ENCODE peak calls at places on chromosomes 13 and 19, in seven cellular contexts. One of them, this sample, is unnamed.

GRCh38 chr19:3612901-3613741 is 6.4 kb upstream of the TBXA2R start:
- DNase-seq in H1: peak; percentile 34
- DNase-seq in H9: peak; percentile 88
- DNase-seq in trophoblast cell: no peak
- DNase-seq in mesenchymal stem cell: no peak
- DNase-seq in mesendoderm: peak; percentile 49
- DNase-seq in neuronal stem cell: no peak
- DNase-seq in this sample: no peak

GRCh38 chr19:3898426-3898825 is 17.9 kb downstream of the ATCAY start:
- DNase-seq in H1: no peak
- DNase-seq in trophoblast cell: no peak
- DNase-seq in H9: no peak
- DNase-seq in neuronal stem cell: no peak
- DNase-seq in mesenchymal stem cell: no peak
- DNase-seq in mesendoderm: no peak
- DNase-seq in this sample: no peak

GRCh38 chr13:108924154-108924940 is 294.9 kb downstream of the MYO16 start:
- DNase-seq in mesendoderm: peak; percentile 51
- DNase-seq in H1: no peak
- DNase-seq in mesenchymal stem cell: peak; percentile 81
- DNase-seq in H9: no peak
- DNase-seq in trophoblast cell: no peak
- DNase-seq in neuronal stem cell: no peak
- DNase-seq in this sample: peak; percentile 84

GRCh38 chr13:49540552-49540951 is 44.8 kb downstream of the PHF11 start:
- DNase-seq in mesenchymal stem cell: peak; percentile 73
- DNase-seq in H1: no peak
- DNase-seq in trophoblast cell: no peak
- DNase-seq in neuronal stem cell: peak; percentile 35
- DNase-seq in H9: no peak
- DNase-seq in mesendoderm: peak; percentile 42
- DNase-seq in this sample: peak; percentile 62

GRCh38 chr13:44155422-44156293 is 218.0 kb upstream of the SERP2 start:
- DNase-seq in neuronal stem cell: no peak
- DNase-seq in trophoblast cell: no peak
- DNase-seq in mesendoderm: peak; percentile 59
- DNase-seq in mesenchymal stem cell: peak; percentile 43
- DNase-seq in H1: no peak
- DNase-seq in H9: peak; percentile 50
- DNase-seq in this sample: peak; percentile 45

GRCh38 chr13:113537205-113537604 is 46.7 kb upstream of the DCUN1D2 start:
- DNase-seq in H9: peak; percentile 14
- DNase-seq in trophoblast cell: no peak
- DNase-seq in neuronal stem cell: no peak
- DNase-seq in mesenchymal stem cell: no peak
- DNase-seq in H1: no peak
- DNase-seq in mesendoderm: no peak
- DNase-seq in this sample: no peak

GRCh38 chr13:30196025-30196424 is 111.3 kb downstream of the KATNAL1 start:
- DNase-seq in H1: peak; percentile 5
- DNase-seq in trophoblast cell: no peak
- DNase-seq in neuronal stem cell: peak; percentile 4
- DNase-seq in H9: peak; percentile 76
- DNase-seq in mesendoderm: peak; percentile 94
- DNase-seq in mesenchymal stem cell: peak; percentile 39
- DNase-seq in this sample: peak; percentile 41

GRCh38 chr19:10501971-10502523 is 1.1 kb downstream of the KEAP1 start:
- DNase-seq in mesenchymal stem cell: peak; percentile 59
- DNase-seq in neuronal stem cell: no peak
- DNase-seq in mesendoderm: peak; percentile 51
- DNase-seq in trophoblast cell: no peak
- DNase-seq in H9: peak; percentile 49
- DNase-seq in H1: no peak
- DNase-seq in this sample: peak; percentile 29

GRCh38 chr19:45972081-45972943 is 1.4 kb downstream of the NOVA2 start:
- DNase-seq in H1: no peak
- DNase-seq in H9: no peak
- DNase-seq in neuronal stem cell: no peak
- DNase-seq in trophoblast cell: no peak
- DNase-seq in mesendoderm: no peak
- DNase-seq in mesenchymal stem cell: no peak
- DNase-seq in this sample: no peak

GRCh38 chr19:13015361-13016231 is 20.3 kb downstream of the NFIX start:
- DNase-seq in trophoblast cell: no peak
- DNase-seq in mesenchymal stem cell: no peak
- DNase-seq in H1: no peak
- DNase-seq in H9: peak; percentile 69
- DNase-seq in mesendoderm: peak; percentile 34
- DNase-seq in neuronal stem cell: no peak
- DNase-seq in this sample: peak; percentile 33

GRCh38 chr19:18771328-18772242 is 19.5 kb downstream of the COMP start:
- DNase-seq in mesenchymal stem cell: no peak
- DNase-seq in mesendoderm: peak; percentile 54
- DNase-seq in H9: peak; percentile 62
- DNase-seq in H1: no peak
- DNase-seq in neuronal stem cell: no peak
- DNase-seq in trophoblast cell: no peak
- DNase-seq in this sample: no peak

GRCh38 chr19:11304936-11305335 is 9.0 kb downstream of the TSPAN16 start:
- DNase-seq in H1: no peak
- DNase-seq in neuronal stem cell: no peak
- DNase-seq in mesendoderm: no peak
- DNase-seq in trophoblast cell: no peak
- DNase-seq in H9: no peak
- DNase-seq in mesenchymal stem cell: no peak
- DNase-seq in this sample: no peak

GRCh38 chr13:80707000-80707983 is 366.4 kb upstream of the SPRY2 start:
- DNase-seq in mesendoderm: no peak
- DNase-seq in trophoblast cell: no peak
- DNase-seq in mesenchymal stem cell: no peak
- DNase-seq in H1: no peak
- DNase-seq in neuronal stem cell: no peak
- DNase-seq in H9: no peak
- DNase-seq in this sample: no peak

GRCh38 chr13:99916366-99917103 is 55.0 kb downstream of the ZIC5 start:
- DNase-seq in mesendoderm: peak; percentile 84
- DNase-seq in H1: no peak
- DNase-seq in H9: no peak
- DNase-seq in trophoblast cell: peak; percentile 33
- DNase-seq in mesenchymal stem cell: peak; percentile 72
- DNase-seq in neuronal stem cell: no peak
- DNase-seq in this sample: peak; percentile 71

GRCh38 chr13:44221657-44222056 is 152.0 kb upstream of the SERP2 start:
- DNase-seq in trophoblast cell: no peak
- DNase-seq in H1: no peak
- DNase-seq in mesendoderm: no peak
- DNase-seq in H9: no peak
- DNase-seq in mesenchymal stem cell: no peak
- DNase-seq in neuronal stem cell: no peak
- DNase-seq in this sample: no peak

GRCh38 chr19:47598407-47599349 is 10.3 kb upstream of the BICRA start:
- DNase-seq in mesenchymal stem cell: peak; percentile 97
- DNase-seq in trophoblast cell: peak; percentile 75
- DNase-seq in H1: peak; percentile 86
- DNase-seq in H9: peak; percentile 78
- DNase-seq in neuronal stem cell: peak; percentile 49
- DNase-seq in mesendoderm: peak; percentile 97
- DNase-seq in this sample: peak; percentile 96

GRCh38 chr13:46211116-46211515 is 612 bp upstream of the LRRC63 start:
- DNase-seq in H1: no peak
- DNase-seq in H9: no peak
- DNase-seq in trophoblast cell: no peak
- DNase-seq in mesenchymal stem cell: peak; percentile 25
- DNase-seq in neuronal stem cell: no peak
- DNase-seq in mesendoderm: peak; percentile 8
- DNase-seq in this sample: no peak

GRCh38 chr19:5990289-5990797 is 12.4 kb upstream of the RANBP3 start:
- DNase-seq in mesenchymal stem cell: no peak
- DNase-seq in H9: peak; percentile 84
- DNase-seq in neuronal stem cell: no peak
- DNase-seq in mesendoderm: peak; percentile 55
- DNase-seq in H1: no peak
- DNase-seq in trophoblast cell: peak; percentile 26
- DNase-seq in this sample: no peak

GRCh38 chr19:32691952-32692726 is 518 bp downstream of the NUDT19 start:
- DNase-seq in mesendoderm: peak; percentile 70
- DNase-seq in neuronal stem cell: peak; percentile 36
- DNase-seq in trophoblast cell: peak; percentile 29
- DNase-seq in H9: peak; percentile 51
- DNase-seq in mesenchymal stem cell: peak; percentile 75
- DNase-seq in H1: no peak
- DNase-seq in this sample: peak; percentile 69

GRCh38 chr13:44211286-44211685 is 162.3 kb upstream of the SERP2 start:
- DNase-seq in trophoblast cell: no peak
- DNase-seq in mesenchymal stem cell: no peak
- DNase-seq in mesendoderm: peak; percentile 23
- DNase-seq in neuronal stem cell: no peak
- DNase-seq in H9: no peak
- DNase-seq in H1: no peak
- DNase-seq in this sample: no peak

GRCh38 chr13:43377149-43377548 is 353.8 kb downstream of the DNAJC15 start:
- DNase-seq in trophoblast cell: no peak
- DNase-seq in neuronal stem cell: no peak
- DNase-seq in H1: no peak
- DNase-seq in H9: no peak
- DNase-seq in mesenchymal stem cell: no peak
- DNase-seq in mesendoderm: no peak
- DNase-seq in this sample: peak; percentile 10

GRCh38 chr19:39341122-39341719 is 1.0 kb upstream of the SAMD4B start:
- DNase-seq in H9: peak; percentile 58
- DNase-seq in neuronal stem cell: no peak
- DNase-seq in trophoblast cell: no peak
- DNase-seq in H1: no peak
- DNase-seq in mesenchymal stem cell: no peak
- DNase-seq in mesendoderm: no peak
- DNase-seq in this sample: no peak

GRCh38 chr19:53873451-53874383 is 6.0 kb downstream of the MYADM start:
- DNase-seq in H9: no peak
- DNase-seq in trophoblast cell: no peak
- DNase-seq in mesenchymal stem cell: peak; percentile 60
- DNase-seq in mesendoderm: no peak
- DNase-seq in neuronal stem cell: no peak
- DNase-seq in H1: no peak
- DNase-seq in this sample: no peak

GRCh38 chr19:3722443-3723109 is 14.4 kb downstream of the TJP3 start:
- DNase-seq in trophoblast cell: peak; percentile 56
- DNase-seq in H1: no peak
- DNase-seq in mesendoderm: peak; percentile 78
- DNase-seq in H9: peak; percentile 93
- DNase-seq in mesenchymal stem cell: no peak
- DNase-seq in neuronal stem cell: no peak
- DNase-seq in this sample: no peak

GRCh38 chr13:48175200-48175599 is 57.8 kb upstream of the ITM2B start:
- DNase-seq in H9: no peak
- DNase-seq in trophoblast cell: no peak
- DNase-seq in mesendoderm: no peak
- DNase-seq in H1: no peak
- DNase-seq in mesenchymal stem cell: no peak
- DNase-seq in neuronal stem cell: no peak
- DNase-seq in this sample: no peak

GRCh38 chr13:48181482-48182145 is 51.4 kb upstream of the ITM2B start:
- DNase-seq in H9: no peak
- DNase-seq in trophoblast cell: no peak
- DNase-seq in H1: no peak
- DNase-seq in mesenchymal stem cell: no peak
- DNase-seq in neuronal stem cell: no peak
- DNase-seq in mesendoderm: no peak
- DNase-seq in this sample: no peak

GRCh38 chr13:48176781-48177180 is 56.2 kb upstream of the ITM2B start:
- DNase-seq in H1: no peak
- DNase-seq in neuronal stem cell: no peak
- DNase-seq in mesenchymal stem cell: no peak
- DNase-seq in trophoblast cell: no peak
- DNase-seq in mesendoderm: no peak
- DNase-seq in H9: no peak
- DNase-seq in this sample: no peak

GRCh38 chr13:48178126-48178525 is 54.9 kb upstream of the ITM2B start:
- DNase-seq in H1: no peak
- DNase-seq in neuronal stem cell: no peak
- DNase-seq in mesendoderm: no peak
- DNase-seq in mesenchymal stem cell: no peak
- DNase-seq in H9: no peak
- DNase-seq in trophoblast cell: no peak
- DNase-seq in this sample: no peak
- H4K8ac ChIP-seq in H1: no peak overlapping the region
- H4K8ac ChIP-seq in neuronal stem cell: no peak overlapping the region
- H4K8ac ChIP-seq in mesendoderm: no peak overlapping the region
- H4K8ac ChIP-seq in mesenchymal stem cell: no peak overlapping the region
- H4K8ac ChIP-seq in H9: no peak overlapping the region
- H4K8ac ChIP-seq in trophoblast cell: no peak overlapping the region
- H4K8ac ChIP-seq in this sample: no peak overlapping the region

GRCh38 chr19:1009976-1010538 is 9.8 kb downstream of the GRIN3B start:
- DNase-seq in H1: no peak
- DNase-seq in neuronal stem cell: no peak
- DNase-seq in mesendoderm: no peak
- DNase-seq in H9: no peak
- DNase-seq in trophoblast cell: no peak
- DNase-seq in mesenchymal stem cell: no peak
- DNase-seq in this sample: no peak
- H4K8ac ChIP-seq in H1: no peak overlapping the region
- H4K8ac ChIP-seq in neuronal stem cell: no peak overlapping the region
- H4K8ac ChIP-seq in mesendoderm: no peak overlapping the region
- H4K8ac ChIP-seq in H9: no peak overlapping the region
- H4K8ac ChIP-seq in trophoblast cell: no peak overlapping the region
- H4K8ac ChIP-seq in mesenchymal stem cell: peak overlapping the region; percentile 10
- H4K8ac ChIP-seq in this sample: no peak overlapping the region

GRCh38 chr13:36571444-36571843 is 102.4 kb upstream of the SERTM1 start:
- DNase-seq in H1: no peak
- DNase-seq in mesenchymal stem cell: no peak
- DNase-seq in trophoblast cell: peak; percentile 14
- DNase-seq in H9: no peak
- DNase-seq in mesendoderm: no peak
- DNase-seq in neuronal stem cell: no peak
- DNase-seq in this sample: no peak
- H4K8ac ChIP-seq in H1: no peak overlapping the region
- H4K8ac ChIP-seq in mesenchymal stem cell: no peak overlapping the region
- H4K8ac ChIP-seq in trophoblast cell: no peak overlapping the region
- H4K8ac ChIP-seq in H9: no peak overlapping the region
- H4K8ac ChIP-seq in mesendoderm: no peak overlapping the region
- H4K8ac ChIP-seq in neuronal stem cell: no peak overlapping the region
- H4K8ac ChIP-seq in this sample: no peak overlapping the region

GRCh38 chr13:23554000-23554399 is 16.2 kb upstream of the TNFRSF19 start:
- DNase-seq in H9: no peak
- DNase-seq in neuronal stem cell: no peak
- DNase-seq in trophoblast cell: no peak
- DNase-seq in mesenchymal stem cell: no peak
- DNase-seq in mesendoderm: no peak
- DNase-seq in H1: no peak
- DNase-seq in this sample: peak; percentile 16
- H4K8ac ChIP-seq in H9: no peak overlapping the region
- H4K8ac ChIP-seq in neuronal stem cell: no peak overlapping the region
- H4K8ac ChIP-seq in trophoblast cell: no peak overlapping the region
- H4K8ac ChIP-seq in mesenchymal stem cell: no peak overlapping the region
- H4K8ac ChIP-seq in mesendoderm: no peak overlapping the region
- H4K8ac ChIP-seq in H1: no peak overlapping the region
- H4K8ac ChIP-seq in this sample: no peak overlapping the region

DNA sequence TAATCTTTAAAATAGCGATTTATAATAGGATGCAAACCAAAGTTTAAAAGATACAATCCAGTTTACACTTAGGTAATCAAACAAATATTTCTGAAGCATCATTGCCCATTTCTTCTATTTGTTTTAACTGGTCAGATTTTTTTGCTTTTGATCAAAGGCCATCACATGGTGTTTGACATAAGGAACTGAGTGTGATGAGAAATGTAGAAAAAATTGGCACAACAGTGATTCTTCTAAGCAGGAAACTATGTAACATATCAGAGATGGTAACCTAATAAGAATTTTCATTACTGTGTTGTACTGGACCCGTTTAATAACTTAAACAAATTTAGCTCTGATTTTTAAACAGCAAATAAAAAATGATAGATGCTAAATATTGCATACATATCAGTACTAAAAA is 644.7 kb upstream of the KLF12 start:
- DNase-seq in H1: no peak
- DNase-seq in mesenchymal stem cell: no peak
- DNase-seq in trophoblast cell: no peak
- DNase-seq in H9: no peak
- DNase-seq in mesendoderm: no peak
- DNase-seq in neuronal stem cell: no peak
- DNase-seq in this sample: peak; percentile 35
- H4K8ac ChIP-seq in H1: no peak overlapping the region
- H4K8ac ChIP-seq in mesenchymal stem cell: no peak overlapping the region
- H4K8ac ChIP-seq in trophoblast cell: no peak overlapping the region
- H4K8ac ChIP-seq in H9: no peak overlapping the region
- H4K8ac ChIP-seq in mesendoderm: no peak overlapping the region
- H4K8ac ChIP-seq in neuronal stem cell: no peak overlapping the region
- H4K8ac ChIP-seq in this sample: no peak overlapping the region